ENCODE peak calls at places on chromosomes 3 and 15, in nine cellular contexts. F, E, D, K, J, V, H, O and R are unnamed samples.

GRCh38 chr3:138921316-138922292 is 25.3 kb downstream of the FOXL2 start:
- DNase-seq in F (peak; percentile 33), D (no peak), K (no peak), E (no peak), O (no peak), V (no peak), J (no peak), H (peak; percentile 82), R (no peak)

GRCh38 chr15:64693134-64693533 is 82.3 kb downstream of the RBPMS2 start:
- DNase-seq in D (no peak), O (no peak), K (no peak), V (no peak), J (no peak), F (peak; percentile 66), E (no peak), H (no peak), R (no peak)

GRCh38 chr3:40887012-40887411 is 312.3 kb upstream of the CTNNB1 start:
- DNase-seq in V (no peak), E (no peak), H (no peak), O (no peak), J (no peak), K (no peak), F (no peak), D (no peak), R (no peak)

GRCh38 chr15:42108189-42108588 is 13.8 kb upstream of the PLA2G4D start:
- DNase-seq in H (no peak), J (no peak), F (no peak), E (no peak), V (no peak), D (no peak), O (no peak), K (no peak), R (no peak)

GRCh38 chr3:62876064-62876463 is 848 bp upstream of the CADPS start:
- DNase-seq in D (no peak), F (no peak), J (peak; percentile 19), O (peak; percentile 42), K (no peak), H (no peak), V (peak; percentile 49), E (peak; percentile 57), R (no peak)

GRCh38 chr3:3403700-3404099 is 224.2 kb upstream of the CRBN start:
- DNase-seq in V (no peak), H (no peak), O (no peak), J (no peak), F (no peak), E (no peak), D (no peak), K (no peak), R (no peak)

GRCh38 chr15:69568621-69569020 is 116.0 kb downstream of the RPLP1 start:
- DNase-seq in E (no peak), D (no peak), F (peak; percentile 53), V (no peak), J (no peak), K (no peak), H (no peak), O (no peak), R (no peak)

GRCh38 chr3:71551286-71551919 is 32.1 kb downstream of the FOXP1 start:
- DNase-seq in K (no peak), J (no peak), O (no peak), H (no peak), E (no peak), V (no peak), F (peak; percentile 17), D (no peak), R (no peak)

GRCh38 chr3:126051234-126051633 is 32.7 kb downstream of the SLC41A3 start:
- DNase-seq in V (no peak), K (no peak), F (no peak), D (no peak), O (no peak), E (no peak), J (no peak), H (peak; percentile 8), R (no peak)

GRCh38 chr3:108100906-108101305 is 10.1 kb upstream of the CD47 start:
- DNase-seq in D (peak; percentile 17), K (peak; percentile 34), H (no peak), O (no peak), E (peak; percentile 86), F (no peak), J (no peak), V (peak; percentile 36), R (no peak)